ENCODE peak calls at places on chromosomes 11 and 22, in eight cellular contexts. I is upper lobe of right lung, J is SK-N-SH, M is B cell, Y is PC-3, K is mammary epithelial cell, D is AG09309, L is dorsolateral prefrontal cortex. G is an unnamed sample.

GRCh38 chr11:87473174-87473573 is 435.4 kb downstream of the TMEM135 start:
- DNase-seq in I (no peak), J (no peak), M (no peak), Y (peak; percentile 89), K (peak; percentile 61), D (peak; percentile 72), L (peak; percentile 41), G (no peak)

GRCh38 chr22:44622685-44623084 is 79.3 kb upstream of the PRR5 start:
- DNase-seq in I (no peak), J (no peak), M (no peak), Y (no peak), K (no peak), D (no peak), L (no peak), G (no peak)

GRCh38 chr22:21766933-21767462 is 31.4 kb upstream of the YPEL1 start:
- DNase-seq in I (peak; percentile 40), J (no peak), M (no peak), Y (no peak), K (no peak), D (no peak), L (no peak), G (peak; percentile 67)

GRCh38 chr11:56885182-56885581 is 103.5 kb upstream of the OR5AK2 start:
- DNase-seq in I (peak; percentile 64), J (peak; percentile 23), M (no peak), Y (peak; percentile 51), K (peak; percentile 28), D (no peak), L (no peak), G (no peak)

GRCh38 chr11:2726964-2727363 is 27.2 kb upstream of the KCNQ1OT1 start:
- DNase-seq in I (no peak), J (no peak), M (no peak), Y (no peak), K (no peak), D (no peak), L (no peak), G (no peak)

GRCh38 chr11:23252426-23252825 is 392.2 kb upstream of the CCDC179 start:
- DNase-seq in I (no peak), J (no peak), M (no peak), Y (peak; percentile 7), K (peak; percentile 21), D (no peak), L (no peak), G (no peak)

GRCh38 chr22:36569999-36570398 is 41.0 kb upstream of the EIF3D start:
- DNase-seq in I (no peak), J (peak; percentile 76), M (no peak), Y (no peak), K (peak; percentile 20), D (no peak), L (no peak), G (no peak)

GRCh38 chr11:72904016-72904415 is 89.8 kb downstream of the ATG16L2 start:
- DNase-seq in I (no peak), J (no peak), M (no peak), Y (no peak), K (no peak), D (no peak), L (no peak), G (no peak)

GRCh38 chr11:88656960-88657738 is 319.6 kb upstream of the CTSC start:
- DNase-seq in I (no peak), J (no peak), M (no peak), Y (peak; percentile 22), K (peak; percentile 20), D (no peak), L (no peak), G (no peak)

GRCh38 chr11:64305691-64306562 is 603 bp downstream of the ESRRA start:
- DNase-seq in I (peak; percentile 91), J (peak; percentile 73), M (peak; percentile 81), Y (peak; percentile 73), K (peak; percentile 51), D (no peak), L (peak; percentile 74), G (peak; percentile 49)

GRCh38 chr11:13010737-13011342 is 1.7 kb downstream of the RASSF10 start:
- DNase-seq in I (peak; percentile 69), J (peak; percentile 44), M (no peak), Y (no peak), K (peak; percentile 53), D (no peak), L (no peak), G (peak; percentile 17)

GRCh38 chr11:86624366-86624765 is 48.0 kb downstream of the ME3 start:
- DNase-seq in I (no peak), J (no peak), M (no peak), Y (no peak), K (no peak), D (peak; percentile 10), L (no peak), G (no peak)

GRCh38 chr22:39269095-39269827 is 24.5 kb upstream of the PDGFB start:
- DNase-seq in I (no peak), J (no peak), M (no peak), Y (no peak), K (no peak), D (no peak), L (no peak), G (no peak)

GRCh38 chr11:74687237-74688005 is 43.8 kb downstream of the CHRDL2 start:
- DNase-seq in I (peak; percentile 30), J (no peak), M (no peak), Y (peak; percentile 22), K (no peak), D (no peak), L (no peak), G (no peak)

GRCh38 chr11:116415095-116415494 is 357.7 kb downstream of the BUD13 start:
- DNase-seq in I (no peak), J (no peak), M (no peak), Y (no peak), K (no peak), D (no peak), L (no peak), G (no peak)

GRCh38 chr11:130581631-130582030 is 133.2 kb downstream of the ADAMTS15 start:
- DNase-seq in I (no peak), J (no peak), M (no peak), Y (no peak), K (peak; percentile 53), D (no peak), L (no peak), G (no peak)

GRCh38 chr22:37176464-37177061 is 11.5 kb downstream of the C1QTNF6 start:
- DNase-seq in I (peak; percentile 80), J (peak; percentile 79), M (peak; percentile 38), Y (no peak), K (no peak), D (peak; percentile 71), L (peak; percentile 41), G (peak; percentile 52)

GRCh38 chr11:100221791-100222190 is 465.3 kb upstream of the ARHGAP42 start:
- DNase-seq in I (no peak), J (no peak), M (no peak), Y (no peak), K (no peak), D (no peak), L (no peak), G (no peak)

GRCh38 chr22:29483254-29483653 is 3.2 kb downstream of the NEFH start:
- DNase-seq in I (no peak), J (no peak), M (no peak), Y (no peak), K (no peak), D (no peak), L (no peak), G (no peak)

GRCh38 chr11:124865181-124865901 is at the start of gene ROBO3:
- DNase-seq in I (no peak), J (peak; percentile 62), M (no peak), Y (no peak), K (no peak), D (no peak), L (no peak), G (no peak)
- TF ChIP-seq CTCF in I (no peak), J (no peak), M (no peak), Y (no peak), K (no peak), D (no peak), L (no peak), G (no peak)

GRCh38 chr11:61162092-61162935 is 1.1 kb upstream of the VPS37C start:
- DNase-seq in I (no peak), J (peak; percentile 56), M (no peak), Y (peak; percentile 67), K (peak; percentile 63), D (no peak), L (no peak), G (no peak)

GRCh38 chr11:61160487-61161189 is 588 bp downstream of the VPS37C start:
- DNase-seq in I (no peak), J (no peak), M (no peak), Y (peak; percentile 25), K (no peak), D (no peak), L (no peak), G (no peak)

GRCh38 chr11:61163714-61164609 is 2.7 kb upstream of the VPS37C start:
- DNase-seq in I (no peak), J (no peak), M (no peak), Y (no peak), K (no peak), D (no peak), L (no peak), G (peak; percentile 50)

GRCh38 chr11:61158691-61159381 is 2.4 kb downstream of the VPS37C start:
- DNase-seq in I (no peak), J (no peak), M (no peak), Y (peak; percentile 93), K (peak; percentile 70), D (peak; percentile 43), L (no peak), G (no peak)

DNA sequence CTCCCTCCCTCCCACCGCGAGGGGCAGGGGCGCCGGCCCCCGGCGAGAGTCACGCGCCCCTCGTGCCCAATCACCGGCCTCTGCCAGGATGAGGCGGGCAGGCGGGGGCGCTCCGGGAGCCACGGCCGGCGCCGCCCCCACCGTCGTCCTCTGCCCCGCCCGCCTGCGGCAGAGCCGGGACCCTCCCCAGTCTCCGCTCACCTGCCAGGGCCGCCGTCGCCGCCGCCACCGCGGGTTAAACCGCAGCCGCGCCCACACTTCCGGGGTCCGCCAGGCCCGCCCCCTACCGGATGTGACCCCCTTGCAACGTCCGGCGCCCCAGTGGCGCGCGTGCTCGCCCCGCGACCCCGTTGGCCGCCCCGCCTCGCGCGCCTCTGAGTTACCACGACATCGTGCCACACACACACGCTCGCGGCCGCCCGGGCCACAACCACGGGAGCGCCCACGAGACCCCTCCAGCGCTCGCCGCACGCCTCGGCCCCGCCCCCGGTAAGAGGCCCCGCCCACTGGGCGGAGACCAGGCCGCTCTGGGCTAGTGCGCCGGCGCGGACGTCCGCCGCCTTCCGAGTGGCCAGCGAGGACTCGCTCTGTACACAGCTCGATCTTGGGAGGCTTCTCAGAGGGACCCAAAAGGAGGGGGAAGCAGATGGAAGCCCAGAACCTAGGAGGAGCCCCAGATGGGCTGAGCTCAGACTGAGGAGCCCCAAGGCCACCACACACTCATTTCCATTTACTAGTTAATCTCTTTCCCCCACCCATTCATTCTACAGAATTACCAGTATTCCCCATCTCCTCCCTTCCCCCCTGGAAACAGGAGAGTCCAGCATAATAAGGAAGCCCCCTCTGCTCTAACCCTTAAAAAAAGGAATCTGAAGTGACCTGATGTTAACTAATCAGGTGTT is at the start of gene VPS37C:
- DNase-seq in I (peak; percentile 96), J (peak; percentile 98), M (peak; percentile 94), Y (peak; percentile 94), K (peak; percentile 87), D (peak; percentile 29), L (peak; percentile 95), G (peak; percentile 96)
- TF ChIP-seq CTCF in I (peak; percentile 16), J (no peak), M (no peak), Y (no peak), K (no peak), D (no peak), L (peak; percentile 60), G (peak; percentile 3)

GRCh38 chr11:36945384-36945783 is 347.3 kb upstream of the RAG2 start:
- DNase-seq in I (no peak), J (peak; percentile 19), M (no peak), Y (peak; percentile 16), K (no peak), D (no peak), L (no peak), G (no peak)
- TF ChIP-seq CTCF in I (peak; percentile 24), J (peak; percentile 61), M (peak; percentile 21), Y (peak; percentile 60), K (peak; percentile 53), D (peak; percentile 10), L (peak; percentile 38), G (peak; percentile 43)

GRCh38 chr22:24051568-24051967 is 40.5 kb downstream of the CABIN1 start:
- DNase-seq in I (no peak), J (no peak), M (no peak), Y (no peak), K (no peak), D (no peak), L (no peak), G (no peak)
- TF ChIP-seq CTCF in I (no peak), J (no peak), M (no peak), Y (no peak), K (no peak), D (no peak), L (no peak), G (no peak)